ENCODE peak calls at places on chromosome 9, in four cellular contexts. N is astrocyte of the hippocampus, M is left cardiac atrium, Z is choroid plexus epithelial cell. E is an unnamed sample.

GRCh38 chr9:69657269-69657668 is 14.9 kb downstream of the APBA1 start:
- DNase-seq in N (no peak), M (no peak), Z (no peak), E (no peak)

GRCh38 chr9:128438343-128439109 is 17.3 kb upstream of the ODF2 start:
- DNase-seq in N (peak; percentile 87), Z (peak; percentile 76), M (peak; percentile 92), E (peak; percentile 79)

GRCh38 chr9:136711751-136712689 is at the start of gene DIPK1B:
- DNase-seq in N (peak; percentile 55), M (no peak), Z (no peak), E (no peak)

GRCh38 chr9:98226516-98226915 is 28.9 kb downstream of the TBC1D2 start:
- DNase-seq in Z (peak; percentile 47), M (no peak), N (no peak), E (no peak)

GRCh38 chr9:72509635-72510034 is 11.8 kb upstream of the TMC1 start:
- DNase-seq in M (no peak), N (peak; percentile 43), Z (peak; percentile 42), E (peak; percentile 30)

GRCh38 chr9:132993511-132993939 is 15.0 kb downstream of the GFI1B start:
- DNase-seq in Z (no peak), N (no peak), M (no peak), E (no peak)

GRCh38 chr9:112921549-112921948 is 30.9 kb upstream of the SLC46A2 start:
- DNase-seq in Z (peak; percentile 85), N (peak; percentile 44), M (no peak), E (peak; percentile 45)

GRCh38 chr9:124438091-124438490 is 12.2 kb upstream of the ADGRD2 start:
- DNase-seq in N (no peak), Z (no peak), M (no peak), E (no peak)

GRCh38 chr9:18824095-18824666 is 208.8 kb downstream of the SAXO1 start:
- DNase-seq in Z (peak; percentile 35), M (no peak), N (no peak), E (no peak)

GRCh38 chr9:89405832-89406231 is 87.5 kb downstream of the SECISBP2 start:
- DNase-seq in M (no peak), N (no peak), Z (peak; percentile 26), E (no peak)

GRCh38 chr9:112012026-112012902 is 115.7 kb downstream of the UGCG start:
- DNase-seq in M (peak; percentile 65), N (peak; percentile 95), Z (peak; percentile 94), E (peak; percentile 96)

GRCh38 chr9:137705443-137705863 is 86.6 kb downstream of the EHMT1 start:
- DNase-seq in N (no peak), Z (no peak), M (no peak), E (no peak)

GRCh38 chr9:36074055-36074454 is 37.3 kb downstream of the RECK start:
- DNase-seq in Z (no peak), N (no peak), M (no peak), E (no peak)

GRCh38 chr9:14692918-14693861 is at the start of gene ZDHHC21:
- DNase-seq in N (peak; percentile 80), M (peak; percentile 81), Z (peak; percentile 48), E (peak; percentile 62)

GRCh38 chr9:34338664-34339063 is 9.3 kb downstream of the NUDT2 start:
- DNase-seq in M (no peak), Z (no peak), N (peak; percentile 61), E (no peak)

GRCh38 chr9:20618361-20618799 is 3.9 kb downstream of the MLLT3 start:
- DNase-seq in Z (peak; percentile 72), M (peak; percentile 33), N (peak; percentile 60), E (peak; percentile 75)

GRCh38 chr9:76866689-76867088 is 39.2 kb downstream of the PRUNE2 start:
- DNase-seq in M (no peak), N (peak; percentile 92), Z (peak; percentile 75), E (peak; percentile 98)